ENCODE peak calls at places on chromosomes 4 and X, in eight cellular contexts. V is transverse colon, F is HT1080, N is endodermal cell, O is T follicular helper cell, U is AG09309, S is GM03348, I is T-helper 9 cell. T is an unnamed sample.

GRCh38 chrX:14964500-14964899 is 91.3 kb downstream of the MOSPD2 start:
- DNase-seq in V (no peak), F (peak; percentile 60), O (no peak), U (peak; percentile 16), N (no peak), S (peak; percentile 5), I (no peak), T (no peak)

GRCh38 chr4:53937327-53937726 is 127.1 kb downstream of the CHIC2 start:
- DNase-seq in I (no peak), O (no peak), S (no peak), F (no peak), N (peak; percentile 22), U (no peak), V (no peak), T (no peak)

GRCh38 chr4:70895405-70895804 is 6.8 kb upstream of the MOB1B start:
- DNase-seq in S (no peak), I (no peak), N (no peak), F (peak; percentile 18), U (no peak), O (no peak), V (no peak), T (no peak)

GRCh38 chr4:20354120-20354519 is 102.4 kb downstream of the SLIT2 start:
- DNase-seq in O (no peak), N (peak; percentile 60), S (no peak), F (peak; percentile 3), I (no peak), V (no peak), U (no peak), T (no peak)

GRCh38 chrX:118325453-118325852 is 20.5 kb upstream of the WDR44 start:
- DNase-seq in N (no peak), I (no peak), O (no peak), U (no peak), S (no peak), V (no peak), F (no peak), T (no peak)

GRCh38 chr4:76199664-76200211 is 13.9 kb downstream of the SCARB2 start:
- DNase-seq in V (peak; percentile 81), F (no peak), S (no peak), U (no peak), I (no peak), O (no peak), N (peak; percentile 55), T (no peak)

GRCh38 chr4:85475631-85476233 is 782 bp downstream of the ARHGAP24 start:
- DNase-seq in S (peak; percentile 24), F (no peak), U (no peak), V (no peak), I (no peak), N (no peak), O (no peak), T (no peak)

GRCh38 chrX:16714504-16714903 is 2.0 kb upstream of the CTPS2 start:
- DNase-seq in O (no peak), V (no peak), U (no peak), F (no peak), I (no peak), N (no peak), S (no peak), T (no peak)

GRCh38 chr4:104491396-104491821 is 3.3 kb downstream of the CXXC4 start:
- DNase-seq in V (peak; percentile 47), U (no peak), F (peak; percentile 46), I (peak; percentile 32), O (no peak), N (peak; percentile 86), S (peak; percentile 44), T (peak; percentile 53)

GRCh38 chrX:69232945-69233344 is 67.7 kb upstream of the PJA1 start:
- DNase-seq in V (no peak), I (no peak), N (no peak), F (no peak), O (no peak), U (no peak), S (no peak), T (no peak)

GRCh38 chrX:40097101-40097491 is 662 bp downstream of the BCOR start:
- DNase-seq in V (no peak), I (no peak), S (peak; percentile 29), O (no peak), U (no peak), F (no peak), N (no peak), T (peak; percentile 66)

GRCh38 chr4:24003926-24004325 is 114.1 kb upstream of the PPARGC1A start:
- DNase-seq in V (no peak), O (no peak), U (no peak), I (no peak), S (no peak), N (no peak), F (no peak), T (no peak)

GRCh38 chr4:155855897-155856296 is 10.2 kb downstream of the ASIC5 start:
- DNase-seq in N (no peak), S (no peak), I (no peak), O (no peak), V (no peak), U (no peak), F (no peak), T (no peak)

GRCh38 chr4:1299301-1299860 is 9.7 kb downstream of the MAEA start:
- DNase-seq in F (no peak), V (no peak), S (no peak), O (no peak), I (no peak), N (no peak), U (no peak), T (no peak)

GRCh38 chr4:168527560-168527959 is 30.7 kb downstream of the PALLD start:
- DNase-seq in S (no peak), U (no peak), F (no peak), V (no peak), O (no peak), N (no peak), I (no peak), T (no peak)

GRCh38 chr4:168304744-168305459 is 13.7 kb downstream of the DDX60 start:
- DNase-seq in V (no peak), F (peak; percentile 35), N (no peak), O (no peak), U (peak; percentile 58), S (peak; percentile 18), I (no peak), T (no peak)

GRCh38 chr4:139844459-139845036 is 178.9 kb downstream of the MGST2 start:
- DNase-seq in F (no peak), O (no peak), V (no peak), U (no peak), I (no peak), S (no peak), N (no peak), T (no peak)

GRCh38 chr4:153465922-153466636 is at the start of gene TMEM131L:
- DNase-seq in V (peak; percentile 72), O (peak; percentile 63), F (peak; percentile 63), S (peak; percentile 96), N (peak; percentile 90), I (peak; percentile 63), U (no peak), T (peak; percentile 81)

GRCh38 chr4:6416518-6417286 is 55.7 kb downstream of the PPP2R2C start:
- DNase-seq in F (peak; percentile 38), O (no peak), N (no peak), S (no peak), U (no peak), V (no peak), I (no peak), T (no peak)

GRCh38 chr4:186628058-186628711 is 72.8 kb upstream of the MTNR1A start:
- DNase-seq in N (no peak), U (no peak), S (no peak), V (no peak), O (no peak), F (no peak), I (no peak), T (peak; percentile 71)

GRCh38 chr4:6724461-6725111 is 8.6 kb downstream of the BLOC1S4 start:
- DNase-seq in N (no peak), V (no peak), I (no peak), O (no peak), S (no peak), F (no peak), U (no peak), T (no peak)

GRCh38 chrX:100995469-100995868 is 26.0 kb downstream of the ARL13A start:
- DNase-seq in O (no peak), N (no peak), S (peak; percentile 58), F (peak; percentile 84), V (no peak), U (peak; percentile 68), I (no peak), T (no peak)

GRCh38 chr4:82555279-82555678 is 6.5 kb downstream of the TMEM150C start:
- DNase-seq in I (no peak), O (no peak), N (no peak), V (no peak), S (no peak), F (peak; percentile 26), U (no peak), T (no peak)

GRCh38 chrX:84715315-84715714 is 213.1 kb upstream of the HDX start:
- DNase-seq in V (no peak), I (no peak), S (no peak), N (no peak), F (no peak), U (no peak), O (no peak), T (no peak)

GRCh38 chr4:83865417-83866150 is 329.7 kb downstream of the GPAT3 start:
- DNase-seq in V (no peak), U (no peak), O (no peak), N (peak; percentile 73), I (no peak), S (no peak), F (no peak), T (no peak)

GRCh38 chr4:78939667-78940008 is 400 bp upstream of the PAQR3 start:
- DNase-seq in I (no peak), O (no peak), V (no peak), F (peak; percentile 3), N (no peak), S (peak; percentile 14), U (no peak), T (peak; percentile 29)

GRCh38 chr4:154314248-154314647 is 177.4 kb downstream of the DCHS2 start:
- DNase-seq in I (no peak), N (no peak), S (peak; percentile 64), F (peak; percentile 36), V (no peak), O (no peak), U (peak; percentile 29), T (no peak)

GRCh38 chrX:427812-428725 is 41.4 kb upstream of the PPP2R3B start:
- DNase-seq in U (no peak), S (no peak), N (peak; percentile 88), O (no peak), I (no peak), V (no peak), F (no peak), T (no peak)

GRCh38 chrX:42484233-42484632 is 293.7 kb downstream of the PPP1R2C start:
- DNase-seq in N (no peak), O (no peak), I (no peak), F (no peak), U (no peak), S (no peak), V (no peak), T (no peak)

T was measured in DND-41.